ENCODE peak calls at places on chromosomes 2 and 18, in seven cellular contexts. Y, Q, J, L, I, B and V are unnamed samples.

GRCh38 chr2:30664761-30665358 is 142.4 kb downstream of the CAPN13 start:
- DNase-seq in L (no peak), Q (peak), B (no peak), I (no peak), J (peak), Y (no peak), V (no peak)

GRCh38 chr18:10094154-10094553 is 180.3 kb downstream of the VAPA start:
- DNase-seq in L (no peak), J (no peak), Y (no peak), Q (peak), B (no peak), I (no peak), V (no peak)

GRCh38 chr2:102589444-102589843 is 29.9 kb upstream of the SLC9A2 start:
- DNase-seq in J (no peak), B (no peak), L (no peak), Q (no peak), Y (no peak), I (no peak), V (no peak)

GRCh38 chr2:143700865-143701264 is 571.6 kb downstream of the ARHGAP15 start:
- DNase-seq in J (no peak), Y (no peak), I (no peak), B (no peak), L (no peak), Q (no peak), V (no peak)

GRCh38 chr2:44930274-44930826 is 11.2 kb upstream of the SIX3 start:
- DNase-seq in I (no peak), Q (no peak), L (no peak), J (no peak), B (peak), Y (no peak), V (peak)

GRCh38 chr18:53861185-53861584 is 363.3 kb downstream of the MBD2 start:
- DNase-seq in L (no peak), B (no peak), J (no peak), Q (no peak), I (no peak), Y (no peak), V (no peak)

GRCh38 chr2:32284321-32284720 is 6.6 kb downstream of the YIPF4 start:
- DNase-seq in I (no peak), J (no peak), Y (no peak), B (no peak), L (no peak), Q (peak), V (no peak)

GRCh38 chr2:2939078-2939795 is 438.4 kb downstream of the EIPR1 start:
- DNase-seq in Y (no peak), J (no peak), B (no peak), L (no peak), Q (no peak), I (no peak), V (no peak)

GRCh38 chr18:69757733-69758132 is 189.9 kb downstream of the CD226 start:
- DNase-seq in Q (peak), B (no peak), J (no peak), I (no peak), L (no peak), Y (no peak), V (no peak)

GRCh38 chr2:197306691-197307030 is 3.9 kb downstream of the ANKRD44 start:
- DNase-seq in B (no peak), L (peak), I (peak), J (no peak), Q (peak), Y (no peak), V (no peak)

GRCh38 chr18:61435064-61435652 is 101.9 kb downstream of the CDH20 start:
- DNase-seq in L (no peak), J (no peak), Y (no peak), I (no peak), Q (peak), B (no peak), V (peak)

GRCh38 chr2:231716641-231717280 is 8.4 kb downstream of the PTMA start:
- DNase-seq in L (no peak), I (no peak), Q (no peak), B (no peak), J (no peak), Y (no peak), V (no peak)

GRCh38 chr18:73948497-73948896 is 199.1 kb downstream of the FBXO15 start:
- DNase-seq in I (no peak), L (no peak), Y (no peak), J (no peak), Q (peak), B (no peak), V (no peak)

GRCh38 chr2:128832946-128833560 is 514.4 kb upstream of the HS6ST1 start:
- DNase-seq in I (no peak), L (no peak), J (no peak), Y (no peak), B (no peak), Q (no peak), V (no peak)

GRCh38 chr18:77096031-77096371 is 36.6 kb downstream of the MBP start:
- DNase-seq in J (no peak), Q (no peak), I (no peak), Y (no peak), B (no peak), L (no peak), V (no peak)

GRCh38 chr2:204000446-204000845 is 63.9 kb downstream of the ICOS start:
- DNase-seq in J (no peak), I (no peak), B (no peak), Q (no peak), Y (no peak), L (no peak), V (no peak)

GRCh38 chr2:23926750-23927627 is at the start of gene ATAD2B:
- DNase-seq in J (peak), L (peak), Y (peak), Q (peak), B (peak), I (peak), V (peak)

GRCh38 chr2:197952540-197953202 is 148.3 kb downstream of the PLCL1 start:
- DNase-seq in B (no peak), Q (no peak), L (no peak), I (no peak), J (no peak), Y (no peak), V (no peak)

GRCh38 chr2:168607992-168608391 is 151.9 kb downstream of the CERS6 start:
- DNase-seq in I (no peak), L (no peak), J (no peak), B (no peak), Q (peak), Y (no peak), V (no peak)

GRCh38 chr2:47321411-47322031 is 81.4 kb upstream of the MSH2 start:
- DNase-seq in Q (no peak), L (no peak), J (no peak), Y (no peak), B (no peak), I (no peak), V (no peak)

GRCh38 chr2:10654069-10654468 is 35.7 kb downstream of the NOL10 start:
- DNase-seq in I (no peak), Y (peak), B (no peak), L (no peak), J (no peak), Q (peak), V (peak)

GRCh38 chr18:7567487-7568425 is 640 bp downstream of the PTPRM start:
- DNase-seq in B (peak), L (peak), Q (peak), Y (peak), J (no peak), I (peak), V (peak)

GRCh38 chr2:72813841-72814240 is 12.0 kb downstream of the EXOC6B start:
- DNase-seq in B (no peak), Y (no peak), J (no peak), I (no peak), Q (peak), L (no peak), V (no peak)

GRCh38 chr2:159185401-159186130 is 100.9 kb downstream of the WDSUB1 start:
- DNase-seq in I (no peak), J (no peak), Q (peak), L (no peak), Y (no peak), B (peak), V (peak)
- TF ChIP-seq CTCF in I (peak), J (no peak), Q (peak), L (no peak), Y (no peak), B (peak), V (peak)

GRCh38 chr2:121043827-121044222 is 241.2 kb downstream of the TFCP2L1 start:
- DNase-seq in B (no peak), L (no peak), Y (no peak), Q (no peak), J (no peak), I (no peak), V (no peak)

GRCh38 chr2:121046335-121046734 is 238.7 kb downstream of the TFCP2L1 start:
- DNase-seq in L (no peak), J (no peak), I (no peak), Q (no peak), Y (no peak), B (no peak), V (no peak)

GRCh38 chr2:121043061-121043826 is 241.8 kb downstream of the TFCP2L1 start:
- DNase-seq in J (no peak), B (no peak), L (no peak), Q (no peak), Y (no peak), I (no peak), V (no peak)

GRCh38 chr2:121045245-121045644 is 239.8 kb downstream of the TFCP2L1 start:
- DNase-seq in B (no peak), Q (no peak), J (no peak), Y (no peak), L (no peak), I (no peak), V (no peak)

GRCh38 chr2:121044412-121044811 is 240.6 kb downstream of the TFCP2L1 start:
- DNase-seq in J (no peak), Q (peak), B (no peak), L (no peak), Y (no peak), I (no peak), V (no peak)
- TF ChIP-seq CTCF in J (no peak), Q (peak), B (no peak), L (no peak), Y (no peak), I (no peak), V (no peak)

GRCh38 chr2:9422321-9423099 is 818 bp downstream of the ITGB1BP1 start:
- DNase-seq in L (no peak), B (peak), J (peak), Y (peak), I (peak), Q (no peak), V (peak)
- TF ChIP-seq CTCF in L (no peak), B (no peak), J (no peak), Y (no peak), I (no peak), Q (no peak), V (no peak)

DNA sequence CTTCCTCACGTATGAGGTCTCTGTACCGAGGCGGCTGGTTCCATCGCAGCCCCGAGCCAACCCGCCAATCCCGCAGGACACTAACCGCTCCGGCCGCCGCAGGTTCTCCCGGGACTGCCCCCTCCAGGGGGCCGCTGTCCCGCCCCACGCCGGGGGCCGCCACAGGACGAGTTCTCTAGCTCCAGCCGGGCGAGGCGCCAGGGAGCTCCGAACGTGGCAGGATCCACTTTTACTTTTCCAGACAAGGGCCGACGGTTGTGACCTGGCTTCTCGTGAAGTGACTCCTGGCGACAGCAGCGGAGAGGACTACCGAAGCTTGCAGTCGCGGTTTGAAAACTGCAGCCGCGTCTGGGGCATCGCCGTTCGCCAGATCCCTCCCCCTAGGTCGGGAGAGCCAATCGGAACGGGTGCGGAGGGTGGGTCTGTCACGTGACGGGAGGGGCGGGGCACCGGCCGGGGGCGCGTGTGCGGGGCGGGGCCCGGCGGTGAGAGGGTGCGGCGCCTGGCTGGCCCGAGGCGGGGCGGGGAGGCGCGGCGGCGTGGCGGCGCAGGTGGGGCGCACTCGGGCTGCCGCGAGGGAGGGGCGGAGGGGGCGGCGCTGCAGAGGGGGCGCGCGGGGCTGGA is at the start of gene STK17B:
- DNase-seq in J (peak), Y (peak), B (peak), Q (peak), I (peak), L (peak), V (peak)
- TF ChIP-seq CTCF in J (no peak), Y (no peak), B (no peak), Q (peak), I (no peak), L (no peak), V (peak)

GRCh38 chr2:220221904-220222495 is 594.6 kb downstream of the SLC4A3 start:
- DNase-seq in L (no peak), J (no peak), B (no peak), Q (no peak), I (no peak), Y (no peak), V (no peak)
- TF ChIP-seq CTCF in L (no peak), J (no peak), B (no peak), Q (no peak), I (no peak), Y (no peak), V (no peak)

DNA sequence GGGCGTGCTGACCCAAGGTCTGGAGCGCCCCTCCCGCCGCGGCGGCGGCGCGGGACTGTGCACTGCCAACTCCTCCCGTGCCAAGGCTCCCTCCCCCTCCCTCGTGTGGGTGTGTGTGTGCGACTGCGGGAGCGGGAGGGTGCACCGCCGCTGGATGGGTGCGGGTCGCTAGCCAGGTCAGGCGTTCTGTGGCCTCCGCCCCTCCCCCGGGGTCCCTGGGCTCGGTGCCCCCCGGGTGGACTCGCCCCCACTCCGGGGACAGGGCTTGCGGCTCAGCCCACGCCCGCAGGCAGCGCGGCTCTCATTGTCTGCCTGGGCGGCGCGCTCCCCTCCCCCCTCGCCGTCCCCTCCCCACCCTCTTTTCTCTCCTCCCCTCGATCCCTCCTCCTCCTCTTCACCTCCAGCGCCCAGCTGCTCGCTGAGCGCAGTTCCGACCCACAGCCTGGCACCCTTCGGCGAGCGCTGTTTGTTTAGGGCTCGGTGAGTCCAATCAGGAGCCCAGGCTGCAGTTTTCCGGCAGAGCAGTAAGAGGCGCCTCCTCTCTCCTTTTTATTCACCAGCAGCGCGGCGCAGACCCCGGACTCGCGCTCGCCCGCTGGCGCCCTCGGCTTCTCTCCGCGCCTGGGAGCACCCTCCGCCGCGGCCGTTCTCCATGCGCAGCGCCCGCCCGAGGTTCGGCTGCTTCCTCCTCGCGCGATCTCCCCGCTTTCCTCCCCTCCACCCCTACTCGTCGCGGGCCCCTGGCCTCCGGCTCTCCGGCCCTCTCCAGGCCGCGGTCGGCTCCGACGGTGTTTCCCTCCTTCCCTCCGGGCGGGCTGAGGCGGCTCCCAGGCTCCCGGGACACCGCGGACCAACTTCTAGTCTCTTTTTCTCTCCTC is at the start of gene GATA6:
- DNase-seq in Y (peak), I (peak), L (peak), B (peak), Q (peak), J (peak), V (peak)
- TF ChIP-seq CTCF in Y (peak), I (peak), L (no peak), B (peak), Q (peak), J (peak), V (peak)

DNA sequence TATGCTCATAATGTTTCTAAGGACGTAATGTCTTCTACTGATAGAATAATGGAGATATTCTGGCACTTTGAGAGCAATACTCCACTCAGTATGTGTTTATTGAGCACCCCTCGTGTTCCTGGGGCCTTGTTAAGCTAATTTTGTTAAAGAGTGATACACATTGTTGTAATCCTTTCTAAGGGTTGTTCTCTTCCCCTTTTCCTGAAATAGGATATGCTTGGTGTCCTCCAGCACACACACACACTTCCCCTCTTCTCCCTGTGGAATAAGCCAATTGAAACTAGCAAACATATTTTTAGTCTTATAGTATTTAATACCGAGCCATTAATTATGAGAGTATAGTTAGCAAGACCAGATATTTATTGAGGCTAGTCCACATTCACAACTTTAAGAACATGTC is 114.1 kb downstream of the CRIM1 start:
- DNase-seq in Y (no peak), B (no peak), Q (no peak), L (no peak), I (no peak), J (no peak), V (no peak)
- TF ChIP-seq CTCF in Y (no peak), B (no peak), Q (no peak), L (no peak), I (no peak), J (no peak), V (no peak)